ENCODE peak calls at places on chromosomes 11 and 22, in seven cellular contexts. M, W, V, C, F, O and X are unnamed samples.
A peak's percentile ranks its signal among the peaks of the same experiment; 100 is the strongest.

GRCh38 chr11:112961146-112961668 is at the start of gene NCAM1:
- DNase-seq in M (peak; percentile 94), W (no peak), V (peak; percentile 96), C (peak; percentile 34), F (no peak), O (peak; percentile 28), X (peak; percentile 91)

GRCh38 chr11:17845431-17845881 is 110.9 kb downstream of the KCNC1 start:
- DNase-seq in M (no peak), W (no peak), V (no peak), C (no peak), F (peak; percentile 30), O (no peak), X (no peak)

GRCh38 chr11:134949716-134950115 is 537.7 kb upstream of the B3GAT1 start:
- DNase-seq in M (no peak), W (no peak), V (no peak), C (no peak), F (no peak), O (no peak), X (no peak)

GRCh38 chr22:38172489-38173155 is 9.0 kb downstream of the PLA2G6 start:
- DNase-seq in M (peak; percentile 41), W (no peak), V (no peak), C (no peak), F (no peak), O (no peak), X (peak; percentile 51)

GRCh38 chr11:131370090-131370751 is at the start of gene NTM:
- DNase-seq in M (no peak), W (no peak), V (peak; percentile 88), C (no peak), F (no peak), O (no peak), X (peak; percentile 68)

GRCh38 chr11:20030472-20030871 is 129.8 kb downstream of the DBX1 start:
- DNase-seq in M (no peak), W (no peak), V (no peak), C (no peak), F (no peak), O (no peak), X (no peak)

GRCh38 chr11:129533395-129533794 is 157.7 kb downstream of the BARX2 start:
- DNase-seq in M (no peak), W (no peak), V (no peak), C (no peak), F (no peak), O (no peak), X (no peak)

GRCh38 chr11:13174090-13174489 is 103.5 kb upstream of the BMAL1 start:
- DNase-seq in M (no peak), W (no peak), V (no peak), C (no peak), F (no peak), O (no peak), X (no peak)

GRCh38 chr11:3959015-3959917 is 103.8 kb downstream of the STIM1 start:
- DNase-seq in M (peak; percentile 15), W (no peak), V (no peak), C (no peak), F (no peak), O (peak; percentile 25), X (no peak)
- TF ChIP-seq CTCF in M (peak; percentile 69), W (peak; percentile 46), V (no peak), C (no peak), F (peak; percentile 15), O (peak; percentile 12), X (peak; percentile 24)

GRCh38 chr11:116281173-116282160 is 491.3 kb downstream of the BUD13 start:
- DNase-seq in M (no peak), W (no peak), V (no peak), C (no peak), F (no peak), O (no peak), X (no peak)
- TF ChIP-seq CTCF in M (no peak), W (no peak), V (no peak), C (no peak), F (no peak), O (no peak), X (no peak)

DNA sequence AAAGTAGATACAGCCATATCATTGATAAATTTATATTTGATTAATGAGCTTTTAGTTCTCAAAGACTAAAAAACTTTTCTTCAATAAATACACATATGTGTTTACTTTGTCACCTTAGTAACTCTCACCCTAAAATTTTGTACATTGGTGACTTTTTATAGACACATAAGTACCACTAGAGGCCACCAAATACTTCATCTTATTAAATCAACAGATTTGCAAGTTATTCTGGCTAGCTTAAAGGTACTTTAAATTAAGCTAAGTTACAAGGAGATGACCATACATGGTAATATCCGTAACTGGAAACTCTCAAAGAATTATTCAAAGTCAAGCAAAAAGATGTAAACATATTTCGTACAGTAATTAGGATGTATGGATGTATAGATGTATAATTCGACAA is 112.2 kb downstream of the SBF2 start:
- DNase-seq in M (no peak), W (no peak), V (no peak), C (peak; percentile 27), F (peak; percentile 35), O (peak; percentile 10), X (no peak)
- TF ChIP-seq CTCF in M (peak; percentile 24), W (peak; percentile 37), V (no peak), C (no peak), F (peak; percentile 21), O (peak; percentile 25), X (no peak)

GRCh38 chr11:5348516-5349194 is 2.7 kb upstream of the OR51B6 start:
- DNase-seq in M (no peak), W (no peak), V (no peak), C (no peak), F (no peak), O (no peak), X (no peak)
- TF ChIP-seq CTCF in M (no peak), W (no peak), V (no peak), C (no peak), F (no peak), O (no peak), X (no peak)